ENCODE peak calls at places on chromosome 17, in six cellular contexts. R is hepatocyte, I is PC-9, U is Peyer's patch, H is coronary artery, E is AG04450. F is an unnamed sample.

GRCh38 chr17:57045868-57046671 is 39.0 kb upstream of the AKAP1 start:
- DNase-seq in E (no peak), H (no peak), I (no peak), R (no peak), U (peak; percentile 18), F (no peak)

GRCh38 chr17:38809828-38810227 is 10.5 kb upstream of the PIP4K2B start:
- DNase-seq in I (no peak), H (no peak), E (no peak), R (no peak), U (no peak), F (no peak)

GRCh38 chr17:38358586-38359513 is 7.2 kb downstream of the SOCS7 start:
- DNase-seq in H (no peak), I (no peak), R (no peak), E (no peak), U (no peak), F (no peak)

GRCh38 chr17:68294196-68294555 is 2.9 kb downstream of the ARSG start:
- DNase-seq in H (no peak), I (no peak), E (no peak), R (no peak), U (no peak), F (no peak)

GRCh38 chr17:32876414-32877163 is at the start of gene MYO1D:
- DNase-seq in E (no peak), I (peak; percentile 62), H (peak; percentile 79), U (peak; percentile 76), R (peak; percentile 88), F (peak; percentile 53)

GRCh38 chr17:19376799-19377198 is 1.5 kb upstream of the MAPK7 start:
- DNase-seq in H (peak; percentile 36), R (no peak), E (no peak), U (no peak), I (peak; percentile 40), F (no peak)

GRCh38 chr17:78884148-78884870 is 18.7 kb downstream of the CEP295NL start:
- DNase-seq in I (no peak), U (no peak), E (no peak), R (no peak), H (no peak), F (no peak)

GRCh38 chr17:41710472-41711090 is 1.6 kb upstream of the GAST start:
- DNase-seq in U (no peak), E (no peak), R (no peak), I (no peak), H (no peak), F (no peak)

GRCh38 chr17:79931517-79932309 is 92.5 kb upstream of the CBX4 start:
- DNase-seq in R (peak; percentile 80), E (no peak), I (no peak), U (no peak), H (no peak), F (no peak)

GRCh38 chr17:40341808-40342574 is 22.5 kb downstream of the GJD3 start:
- DNase-seq in H (peak; percentile 92), R (peak; percentile 89), I (peak; percentile 51), E (no peak), U (peak; percentile 64), F (peak; percentile 95)

GRCh38 chr17:39753514-39754160 is 15.9 kb downstream of the GRB7 start:
- DNase-seq in I (no peak), R (peak; percentile 79), E (no peak), H (peak; percentile 77), U (peak; percentile 78), F (no peak)

GRCh38 chr17:55341432-55341831 is 76.7 kb downstream of the HLF start:
- DNase-seq in U (no peak), H (no peak), R (no peak), E (no peak), I (no peak), F (no peak)

GRCh38 chr17:72392056-72393010 is 271.5 kb downstream of the SOX9 start:
- DNase-seq in U (no peak), H (no peak), I (no peak), E (peak; percentile 73), R (no peak), F (no peak)

GRCh38 chr17:45681706-45682105 is 102.4 kb upstream of the CRHR1 start:
- DNase-seq in H (no peak), U (no peak), E (no peak), I (no peak), R (no peak), F (no peak)

GRCh38 chr17:66976781-66977201 is 12.3 kb downstream of the CACNG4 start:
- DNase-seq in U (no peak), I (no peak), E (no peak), R (no peak), H (no peak), F (no peak)

GRCh38 chr17:46962374-46962790 is 16.7 kb downstream of the RPRML start:
- DNase-seq in H (no peak), I (no peak), E (peak; percentile 32), R (no peak), U (no peak), F (no peak)

GRCh38 chr17:65594585-65594940 is 33.1 kb upstream of the AXIN2 start:
- DNase-seq in I (no peak), U (no peak), R (peak; percentile 25), E (peak; percentile 6), H (no peak), F (no peak)

GRCh38 chr17:33013596-33014375 is 22.1 kb downstream of the SPACA3 start:
- DNase-seq in U (no peak), I (no peak), R (no peak), H (no peak), E (no peak), F (no peak)

GRCh38 chr17:17300624-17301568 is 2.3 kb upstream of the NT5M start:
- DNase-seq in H (no peak), E (no peak), U (peak; percentile 37), R (peak; percentile 71), I (no peak), F (no peak)

GRCh38 chr17:44010966-44011647 is 3.7 kb downstream of the TMEM101 start:
- DNase-seq in E (peak; percentile 60), I (no peak), R (no peak), U (no peak), H (no peak), F (no peak)

GRCh38 chr17:68101992-68102758 is 66.6 kb downstream of the KPNA2 start:
- DNase-seq in I (no peak), H (no peak), R (peak; percentile 23), U (peak; percentile 36), E (no peak), F (peak; percentile 27)

GRCh38 chr17:10337976-10338375 is 34.8 kb downstream of the MYH13 start:
- DNase-seq in E (no peak), R (peak; percentile 19), H (no peak), I (no peak), U (no peak), F (peak; percentile 17)

GRCh38 chr17:72516772-72517399 is 396.1 kb downstream of the SOX9 start:
- DNase-seq in R (peak; percentile 46), I (no peak), E (no peak), U (no peak), H (no peak), F (no peak)

GRCh38 chr17:74759243-74759801 is 10.9 kb downstream of the NHERF1 start:
- DNase-seq in H (no peak), E (no peak), R (no peak), U (peak; percentile 76), I (no peak), F (peak; percentile 62)

GRCh38 chr17:73551756-73552155 is 92.5 kb downstream of the SDK2 start:
- DNase-seq in H (no peak), U (no peak), I (no peak), R (no peak), E (no peak), F (peak; percentile 66)

GRCh38 chr17:50640701-50641338 is 6.1 kb downstream of the ABCC3 start:
- DNase-seq in U (no peak), I (peak; percentile 46), E (no peak), H (no peak), R (no peak), F (peak; percentile 62)

GRCh38 chr17:69523252-69523861 is 108.9 kb downstream of the MAP2K6 start:
- DNase-seq in U (no peak), E (peak; percentile 24), I (no peak), H (no peak), R (peak; percentile 63), F (peak; percentile 52)

GRCh38 chr17:40518401-40519088 is 17.1 kb upstream of the TNS4 start:
- DNase-seq in E (no peak), R (peak; percentile 74), U (no peak), I (peak; percentile 88), H (peak; percentile 52), F (no peak)

GRCh38 chr17:62724398-62725146 is 83.5 kb downstream of the MARCHF10 start:
- DNase-seq in H (no peak), I (no peak), R (no peak), E (no peak), U (peak; percentile 56), F (no peak)

GRCh38 chr17:77602883-77603640 is 355.4 kb upstream of the TNRC6C start:
- DNase-seq in R (no peak), U (no peak), I (no peak), H (peak; percentile 70), E (no peak), F (peak; percentile 89)
- H3K27ac ChIP-seq in R (peak overlapping the region; percentile 83), U (peak overlapping the region; percentile 14), I (no peak overlapping the region), H (peak overlapping the region; percentile 98), E (no peak overlapping the region), F (peak overlapping the region; percentile 48)

DNA sequence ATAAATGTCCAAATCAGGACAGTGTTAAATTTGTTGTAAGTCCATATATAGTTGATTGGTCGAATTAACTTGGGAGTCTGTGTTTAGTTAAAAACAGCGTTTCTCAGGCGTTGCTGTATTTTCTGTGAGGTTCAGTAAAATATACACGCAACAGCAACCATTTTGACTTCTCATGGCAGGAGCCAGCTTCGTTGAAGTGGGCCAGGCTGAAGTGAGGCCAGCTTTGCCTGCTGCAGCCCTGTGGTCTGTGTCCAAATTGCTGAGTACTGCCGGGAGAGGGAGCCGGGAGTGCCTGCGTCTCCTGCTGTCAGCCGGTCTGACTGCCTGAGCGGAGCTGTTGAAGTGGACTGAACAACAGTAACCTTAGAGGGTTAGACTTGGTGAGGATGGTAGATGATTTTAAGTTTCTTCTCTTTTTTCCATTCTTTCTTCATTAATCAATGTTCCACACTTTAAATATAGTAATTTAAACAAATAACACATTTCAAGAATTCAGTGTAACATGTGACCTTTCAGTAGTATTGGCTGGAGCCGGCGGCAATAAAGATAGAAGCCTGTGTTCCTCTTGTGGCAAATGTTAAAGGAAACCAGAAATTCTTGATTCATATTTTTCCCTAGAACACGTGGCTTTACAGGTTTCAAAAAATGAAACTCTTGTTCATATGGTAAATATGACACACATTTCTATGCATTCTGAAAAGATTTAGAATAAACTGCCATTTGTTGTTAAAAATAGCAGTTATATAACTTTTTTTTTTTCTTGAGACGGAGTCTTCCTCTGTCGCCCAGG is 37.0 kb upstream of the ZNF750 start:
- DNase-seq in H (no peak), I (peak; percentile 70), R (peak; percentile 83), U (no peak), E (peak; percentile 65), F (peak; percentile 65)
- TF ChIP-seq CTCF in H (no peak), I (no peak), R (peak; percentile 50), U (no peak), E (peak; percentile 73), F (peak; percentile 46)

GRCh38 chr17:77235370-77236080 is 94.8 kb downstream of the SEC14L1 start:
- DNase-seq in E (peak; percentile 80), H (no peak), I (no peak), R (peak; percentile 44), U (no peak), F (no peak)
- H3K4me3 ChIP-seq in E (peak overlapping the region; percentile 46), H (peak overlapping the region; percentile 68), I (no peak overlapping the region), R (no peak overlapping the region), U (no peak overlapping the region), F (no peak overlapping the region)

DNA sequence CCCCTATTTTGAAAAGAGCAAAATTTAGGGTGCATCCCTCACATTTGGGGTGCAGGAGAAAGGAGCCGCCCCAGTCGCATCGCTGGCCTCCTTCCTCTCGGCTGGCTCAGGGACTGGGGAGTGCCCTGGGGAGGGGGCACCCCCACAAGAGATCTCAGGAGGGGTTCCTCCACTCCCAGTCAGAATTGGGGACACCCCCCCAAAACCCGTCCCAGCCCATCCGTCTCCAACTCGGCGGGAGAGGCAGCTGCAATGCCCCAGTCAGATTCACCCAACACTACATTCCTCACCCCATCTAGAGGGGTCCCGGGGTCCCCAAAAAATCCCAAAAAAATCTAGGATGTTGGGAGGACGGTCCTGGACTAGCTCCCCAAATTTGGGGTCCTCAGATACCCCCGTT is 3.4 kb upstream of the BCL6B start:
- DNase-seq in I (no peak), R (no peak), U (no peak), H (no peak), E (no peak), F (no peak)
- H3K27ac ChIP-seq in I (no peak overlapping the region), R (no peak overlapping the region), U (peak overlapping the region; percentile 82), H (peak overlapping the region; percentile 95), E (no peak overlapping the region), F (peak overlapping the region; percentile 55)

F was measured in WERI-Rb-1.